ENCODE peak calls at places on chromosome 1, in eight cellular contexts. One of them, this sample, is unnamed.

GRCh38 chr1:173580081-173580480 is 22.8 kb downstream of the SLC9C2 start:
- DNase-seq in IMR-90: no peak
- DNase-seq in sigmoid colon: no peak
- DNase-seq in tibial nerve: no peak
- DNase-seq in adrenal gland: no peak
- DNase-seq in heart left ventricle: no peak
- DNase-seq in breast epithelium: no peak
- DNase-seq in stomach: no peak
- DNase-seq in this sample: no peak

GRCh38 chr1:86224651-86225050 is 68.1 kb upstream of the COL24A1 start:
- DNase-seq in IMR-90: no peak
- DNase-seq in sigmoid colon: no peak
- DNase-seq in tibial nerve: no peak
- DNase-seq in adrenal gland: no peak
- DNase-seq in heart left ventricle: no peak
- DNase-seq in breast epithelium: no peak
- DNase-seq in stomach: no peak
- DNase-seq in this sample: no peak

GRCh38 chr1:112704908-112705627 is 1.9 kb downstream of the RHOC start:
- DNase-seq in IMR-90: peak; percentile 96
- DNase-seq in sigmoid colon: peak; percentile 97
- DNase-seq in tibial nerve: peak; percentile 91
- DNase-seq in adrenal gland: peak; percentile 87
- DNase-seq in heart left ventricle: peak; percentile 93
- DNase-seq in breast epithelium: peak; percentile 93
- DNase-seq in stomach: peak; percentile 75
- DNase-seq in this sample: peak; percentile 95

GRCh38 chr1:41322835-41323234 is 38.4 kb upstream of the FOXO6 start:
- DNase-seq in IMR-90: no peak
- DNase-seq in sigmoid colon: no peak
- DNase-seq in tibial nerve: no peak
- DNase-seq in adrenal gland: no peak
- DNase-seq in heart left ventricle: peak; percentile 68
- DNase-seq in breast epithelium: peak; percentile 57
- DNase-seq in stomach: peak; percentile 71
- DNase-seq in this sample: peak; percentile 69

GRCh38 chr1:167166703-167167100 is 54.0 kb upstream of the POU2F1 start:
- DNase-seq in IMR-90: no peak
- DNase-seq in sigmoid colon: no peak
- DNase-seq in tibial nerve: no peak
- DNase-seq in adrenal gland: no peak
- DNase-seq in heart left ventricle: no peak
- DNase-seq in breast epithelium: no peak
- DNase-seq in stomach: no peak
- DNase-seq in this sample: no peak

GRCh38 chr1:209160230-209160629 is 423.3 kb upstream of the CAMK1G start:
- DNase-seq in IMR-90: no peak
- DNase-seq in sigmoid colon: no peak
- DNase-seq in tibial nerve: no peak
- DNase-seq in adrenal gland: no peak
- DNase-seq in heart left ventricle: no peak
- DNase-seq in breast epithelium: no peak
- DNase-seq in stomach: no peak
- DNase-seq in this sample: no peak

GRCh38 chr1:246875041-246876026 is 56.4 kb downstream of the AHCTF1 start:
- DNase-seq in IMR-90: peak; percentile 88
- DNase-seq in sigmoid colon: no peak
- DNase-seq in tibial nerve: no peak
- DNase-seq in adrenal gland: no peak
- DNase-seq in heart left ventricle: no peak
- DNase-seq in breast epithelium: no peak
- DNase-seq in stomach: no peak
- DNase-seq in this sample: no peak

GRCh38 chr1:92754000-92754787 is 30.7 kb downstream of the EVI5 start:
- DNase-seq in IMR-90: peak; percentile 90
- DNase-seq in sigmoid colon: no peak
- DNase-seq in tibial nerve: no peak
- DNase-seq in adrenal gland: no peak
- DNase-seq in heart left ventricle: no peak
- DNase-seq in breast epithelium: no peak
- DNase-seq in stomach: no peak
- DNase-seq in this sample: no peak

GRCh38 chr1:172658871-172659453 is at the start of gene FASLG:
- DNase-seq in IMR-90: peak; percentile 14
- DNase-seq in sigmoid colon: no peak
- DNase-seq in tibial nerve: no peak
- DNase-seq in adrenal gland: no peak
- DNase-seq in heart left ventricle: no peak
- DNase-seq in breast epithelium: no peak
- DNase-seq in stomach: no peak
- DNase-seq in this sample: no peak

GRCh38 chr1:203320546-203321272 is 15.4 kb downstream of the BTG2 start:
- DNase-seq in IMR-90: peak; percentile 63
- DNase-seq in sigmoid colon: peak; percentile 78
- DNase-seq in tibial nerve: no peak
- DNase-seq in adrenal gland: no peak
- DNase-seq in heart left ventricle: peak; percentile 55
- DNase-seq in breast epithelium: peak; percentile 75
- DNase-seq in stomach: peak; percentile 85
- DNase-seq in this sample: no peak

GRCh38 chr1:109254621-109255096 is 5.3 kb downstream of the CELSR2 start:
- DNase-seq in IMR-90: no peak
- DNase-seq in sigmoid colon: no peak
- DNase-seq in tibial nerve: no peak
- DNase-seq in adrenal gland: no peak
- DNase-seq in heart left ventricle: peak; percentile 20
- DNase-seq in breast epithelium: no peak
- DNase-seq in stomach: no peak
- DNase-seq in this sample: no peak

GRCh38 chr1:225963735-225964530 is 22.9 kb upstream of the LEFTY2 start:
- DNase-seq in IMR-90: no peak
- DNase-seq in sigmoid colon: peak; percentile 43
- DNase-seq in tibial nerve: no peak
- DNase-seq in adrenal gland: no peak
- DNase-seq in heart left ventricle: no peak
- DNase-seq in breast epithelium: no peak
- DNase-seq in stomach: no peak
- DNase-seq in this sample: no peak

GRCh38 chr1:94048413-94049164 is 72.4 kb downstream of the ABCA4 start:
- DNase-seq in IMR-90: no peak
- DNase-seq in sigmoid colon: no peak
- DNase-seq in tibial nerve: no peak
- DNase-seq in adrenal gland: no peak
- DNase-seq in heart left ventricle: no peak
- DNase-seq in breast epithelium: no peak
- DNase-seq in stomach: no peak
- DNase-seq in this sample: no peak

GRCh38 chr1:3831689-3832088 is 25.3 kb downstream of the CEP104 start:
- DNase-seq in IMR-90: no peak
- DNase-seq in sigmoid colon: no peak
- DNase-seq in tibial nerve: no peak
- DNase-seq in adrenal gland: no peak
- DNase-seq in heart left ventricle: no peak
- DNase-seq in breast epithelium: no peak
- DNase-seq in stomach: no peak
- DNase-seq in this sample: no peak

GRCh38 chr1:118862755-118863154 is 125.4 kb downstream of the TBX15 start:
- DNase-seq in IMR-90: no peak
- DNase-seq in sigmoid colon: no peak
- DNase-seq in tibial nerve: no peak
- DNase-seq in adrenal gland: no peak
- DNase-seq in heart left ventricle: no peak
- DNase-seq in breast epithelium: no peak
- DNase-seq in stomach: no peak
- DNase-seq in this sample: no peak

GRCh38 chr1:160243767-160244166 is 18.6 kb downstream of the DCAF8 start:
- DNase-seq in IMR-90: no peak
- DNase-seq in sigmoid colon: no peak
- DNase-seq in tibial nerve: no peak
- DNase-seq in adrenal gland: no peak
- DNase-seq in heart left ventricle: no peak
- DNase-seq in breast epithelium: no peak
- DNase-seq in stomach: no peak
- DNase-seq in this sample: no peak

GRCh38 chr1:211641942-211642341 is 33.5 kb downstream of the NEK2 start:
- DNase-seq in IMR-90: no peak
- DNase-seq in sigmoid colon: no peak
- DNase-seq in tibial nerve: no peak
- DNase-seq in adrenal gland: no peak
- DNase-seq in heart left ventricle: no peak
- DNase-seq in breast epithelium: no peak
- DNase-seq in stomach: peak; percentile 7
- DNase-seq in this sample: no peak

GRCh38 chr1:114108741-114109255 is 44.9 kb downstream of the SYT6 start:
- DNase-seq in IMR-90: no peak
- DNase-seq in sigmoid colon: no peak
- DNase-seq in tibial nerve: no peak
- DNase-seq in adrenal gland: no peak
- DNase-seq in heart left ventricle: peak; percentile 43
- DNase-seq in breast epithelium: no peak
- DNase-seq in stomach: no peak
- DNase-seq in this sample: no peak

GRCh38 chr1:116504308-116505156 is 66.3 kb downstream of the CD58 start:
- DNase-seq in IMR-90: peak; percentile 62
- DNase-seq in sigmoid colon: peak; percentile 82
- DNase-seq in tibial nerve: peak; percentile 51
- DNase-seq in adrenal gland: no peak
- DNase-seq in heart left ventricle: peak; percentile 80
- DNase-seq in breast epithelium: peak; percentile 62
- DNase-seq in stomach: peak; percentile 60
- DNase-seq in this sample: peak; percentile 55

GRCh38 chr1:25130895-25131294 is 101.4 kb downstream of the SYF2 start:
- DNase-seq in IMR-90: no peak
- DNase-seq in sigmoid colon: no peak
- DNase-seq in tibial nerve: no peak
- DNase-seq in adrenal gland: no peak
- DNase-seq in heart left ventricle: no peak
- DNase-seq in breast epithelium: no peak
- DNase-seq in stomach: no peak
- DNase-seq in this sample: no peak

GRCh38 chr1:111354584-111354983 is 63.9 kb downstream of the CHIA start:
- DNase-seq in IMR-90: no peak
- DNase-seq in sigmoid colon: no peak
- DNase-seq in tibial nerve: no peak
- DNase-seq in adrenal gland: no peak
- DNase-seq in heart left ventricle: no peak
- DNase-seq in breast epithelium: no peak
- DNase-seq in stomach: no peak
- DNase-seq in this sample: no peak

GRCh38 chr1:158654570-158654969 is 31.9 kb downstream of the SPTA1 start:
- DNase-seq in IMR-90: no peak
- DNase-seq in sigmoid colon: peak; percentile 61
- DNase-seq in tibial nerve: peak; percentile 17
- DNase-seq in adrenal gland: no peak
- DNase-seq in heart left ventricle: no peak
- DNase-seq in breast epithelium: no peak
- DNase-seq in stomach: no peak
- DNase-seq in this sample: no peak

GRCh38 chr1:1069061-1069710 is 4.9 kb downstream of the RNF223 start:
- DNase-seq in IMR-90: peak; percentile 40
- DNase-seq in sigmoid colon: no peak
- DNase-seq in tibial nerve: no peak
- DNase-seq in adrenal gland: peak; percentile 82
- DNase-seq in heart left ventricle: peak; percentile 64
- DNase-seq in breast epithelium: peak; percentile 65
- DNase-seq in stomach: peak; percentile 90
- DNase-seq in this sample: peak; percentile 83

GRCh38 chr1:48996311-48996710 is 219.6 kb upstream of the BEND5 start:
- DNase-seq in IMR-90: no peak
- DNase-seq in sigmoid colon: no peak
- DNase-seq in tibial nerve: no peak
- DNase-seq in adrenal gland: no peak
- DNase-seq in heart left ventricle: no peak
- DNase-seq in breast epithelium: no peak
- DNase-seq in stomach: no peak
- DNase-seq in this sample: no peak
- H3K9me3 ChIP-seq in IMR-90: peaks cover 17% of the 10 kb centered on the region
- H3K9me3 ChIP-seq in sigmoid colon: no peaks in the 10 kb centered on the region
- H3K9me3 ChIP-seq in tibial nerve: peaks cover 20% of the 10 kb centered on the region
- H3K9me3 ChIP-seq in adrenal gland: peaks cover 6% of the 10 kb centered on the region
- H3K9me3 ChIP-seq in heart left ventricle: no peaks in the 10 kb centered on the region
- H3K9me3 ChIP-seq in breast epithelium: peaks cover 20% of the 10 kb centered on the region
- H3K9me3 ChIP-seq in stomach: peaks cover 11% of the 10 kb centered on the region
- H3K9me3 ChIP-seq in this sample: no peaks in the 10 kb centered on the region

DNA sequence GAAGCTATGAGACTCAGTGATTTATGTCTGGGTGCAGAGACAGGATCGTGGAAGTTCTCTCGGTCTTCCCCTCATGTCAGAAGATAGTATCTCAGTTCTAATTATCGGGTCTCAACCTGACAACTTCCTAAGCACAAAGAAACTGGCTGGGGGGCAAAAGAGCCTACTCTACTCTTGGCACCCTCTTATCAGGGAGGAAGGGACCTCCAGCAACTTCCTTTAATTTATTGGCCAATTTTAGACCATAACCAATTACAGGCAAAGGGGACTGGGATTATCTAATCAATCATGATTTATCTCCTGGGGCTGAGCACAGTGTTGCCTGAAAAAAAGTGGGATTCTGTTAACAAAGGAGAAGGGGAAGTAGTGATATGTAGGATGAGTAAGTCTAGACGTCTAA is 98.7 kb downstream of the ZFYVE9 start:
- DNase-seq in IMR-90: no peak
- DNase-seq in sigmoid colon: no peak
- DNase-seq in tibial nerve: no peak
- DNase-seq in adrenal gland: no peak
- DNase-seq in heart left ventricle: no peak
- DNase-seq in breast epithelium: no peak
- DNase-seq in stomach: no peak
- DNase-seq in this sample: no peak
- TF ChIP-seq POLR2A in IMR-90: no peak
- TF ChIP-seq POLR2A in sigmoid colon: no peak
- TF ChIP-seq POLR2A in tibial nerve: no peak
- TF ChIP-seq POLR2A in adrenal gland: no peak
- TF ChIP-seq POLR2A in heart left ventricle: no peak
- TF ChIP-seq POLR2A in breast epithelium: no peak
- TF ChIP-seq POLR2A in stomach: no peak
- TF ChIP-seq POLR2A in this sample: no peak

DNA sequence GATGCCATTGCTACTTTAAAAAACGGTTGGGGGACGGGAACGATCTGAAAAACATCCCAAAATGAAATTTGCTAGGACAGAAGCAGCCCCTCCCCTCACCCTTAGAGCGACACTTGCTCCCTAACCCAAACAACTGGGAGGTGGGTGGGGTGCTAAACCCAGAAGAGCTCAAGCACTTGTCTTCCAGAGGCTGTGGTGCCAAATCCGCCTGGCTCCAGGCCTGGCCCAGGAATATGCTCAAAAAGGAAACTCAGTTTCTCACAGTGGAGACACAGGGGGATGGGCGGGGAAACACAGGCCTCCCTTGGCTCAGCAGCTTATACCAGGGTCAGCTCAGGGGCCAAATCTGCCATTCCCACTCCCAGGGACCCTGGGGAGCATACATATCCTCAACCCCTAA is 658 bp upstream of the PBXIP1 start:
- DNase-seq in IMR-90: no peak
- DNase-seq in sigmoid colon: peak; percentile 82
- DNase-seq in tibial nerve: peak; percentile 30
- DNase-seq in adrenal gland: no peak
- DNase-seq in heart left ventricle: peak; percentile 65
- DNase-seq in breast epithelium: no peak
- DNase-seq in stomach: no peak
- DNase-seq in this sample: peak; percentile 64
- H3K4me3 ChIP-seq in IMR-90: peak overlapping the region; percentile 59
- H3K4me3 ChIP-seq in sigmoid colon: peak overlapping the region; percentile 62
- H3K4me3 ChIP-seq in tibial nerve: peak overlapping the region; percentile 59
- H3K4me3 ChIP-seq in adrenal gland: peak overlapping the region; percentile 39
- H3K4me3 ChIP-seq in heart left ventricle: peak overlapping the region; percentile 78
- H3K4me3 ChIP-seq in breast epithelium: peak overlapping the region; percentile 52
- H3K4me3 ChIP-seq in stomach: peak overlapping the region; percentile 60
- H3K4me3 ChIP-seq in this sample: peak overlapping the region; percentile 64

GRCh38 chr1:248239478-248239877 is 8.3 kb downstream of the OR2M4 start:
- DNase-seq in IMR-90: no peak
- DNase-seq in sigmoid colon: no peak
- DNase-seq in tibial nerve: no peak
- DNase-seq in adrenal gland: no peak
- DNase-seq in heart left ventricle: no peak
- DNase-seq in breast epithelium: no peak
- DNase-seq in stomach: no peak
- DNase-seq in this sample: no peak
- H3K9me3 ChIP-seq in IMR-90: peaks cover 11% of the 10 kb centered on the region
- H3K9me3 ChIP-seq in sigmoid colon: no peaks in the 10 kb centered on the region
- H3K9me3 ChIP-seq in tibial nerve: no peaks in the 10 kb centered on the region
- H3K9me3 ChIP-seq in adrenal gland: no peaks in the 10 kb centered on the region
- H3K9me3 ChIP-seq in heart left ventricle: no peaks in the 10 kb centered on the region
- H3K9me3 ChIP-seq in breast epithelium: peaks cover 6% of the 10 kb centered on the region
- H3K9me3 ChIP-seq in stomach: no peaks in the 10 kb centered on the region
- H3K9me3 ChIP-seq in this sample: no peaks in the 10 kb centered on the region

This sample was measured in testis.